ENCODE peak calls at places on chromosomes 3 and 15, in nine cellular contexts. D, N, U, X, W, I, B, J and A are unnamed samples.

GRCh38 chr15:29638781-29639180 is 183.5 kb downstream of the TJP1 start:
- DNase-seq in B (peak; percentile 6), U (no peak), N (peak; percentile 35), D (peak; percentile 63), W (no peak), I (no peak), J (no peak), X (no peak), A (no peak)

GRCh38 chr3:32852146-32852545 is 34.3 kb downstream of the TRIM71 start:
- DNase-seq in U (no peak), D (no peak), J (no peak), B (no peak), W (no peak), N (no peak), I (no peak), X (no peak), A (no peak)

GRCh38 chr3:98110191-98110908 is 20.2 kb upstream of the OR5H1 start:
- DNase-seq in J (no peak), X (no peak), N (peak; percentile 46), B (no peak), I (no peak), W (no peak), U (no peak), D (no peak), A (no peak)

GRCh38 chr15:35136552-35136951 is 51.5 kb upstream of the NANOGP8 start:
- DNase-seq in N (no peak), X (no peak), B (no peak), D (no peak), I (no peak), U (no peak), W (no peak), J (no peak), A (no peak)

GRCh38 chr15:99443056-99443756 is 122.6 kb upstream of the MEF2A start:
- DNase-seq in B (no peak), D (no peak), X (no peak), U (peak; percentile 34), N (no peak), I (no peak), W (no peak), J (no peak), A (no peak)

GRCh38 chr3:149739396-149739795 is 12.9 kb downstream of the COMMD2 start:
- DNase-seq in X (no peak), B (no peak), U (no peak), J (no peak), W (no peak), N (no peak), D (no peak), I (no peak), A (no peak)

GRCh38 chr3:14243782-14244181 is 65.2 kb downstream of the LSM3 start:
- DNase-seq in D (no peak), W (no peak), N (no peak), I (no peak), X (no peak), J (no peak), B (no peak), U (no peak), A (no peak)

GRCh38 chr15:73985101-73985873 is 6.8 kb downstream of the STOML1 start:
- DNase-seq in U (peak; percentile 34), B (peak; percentile 60), X (no peak), N (peak; percentile 48), D (peak; percentile 37), I (no peak), J (peak; percentile 55), W (peak; percentile 78), A (no peak)